ENCODE peak calls at places on chromosomes 11 and 22, in nine cellular contexts. H, W, B, K, L, E, U, Z and V are unnamed samples.

GRCh38 chr11:64120951-64121569 is 44.9 kb downstream of the MACROD1 start:
- DNase-seq in H (no peak), W (peak; percentile 62), B (no peak), K (no peak), L (peak; percentile 42), E (no peak), U (no peak), Z (peak; percentile 63), V (no peak)

GRCh38 chr22:38088723-38089473 is 4.9 kb upstream of the SLC16A8 start:
- DNase-seq in H (no peak), W (no peak), B (no peak), K (no peak), L (no peak), E (no peak), U (no peak), Z (peak; percentile 22), V (no peak)

GRCh38 chr11:118046051-118046963 is 30.6 kb upstream of the TMPRSS4 start:
- DNase-seq in H (peak; percentile 57), W (no peak), B (no peak), K (no peak), L (no peak), E (peak; percentile 21), U (no peak), Z (no peak), V (no peak)

GRCh38 chr11:1917523-1918435 is 1.7 kb upstream of the TNNT3 start:
- DNase-seq in H (no peak), W (no peak), B (no peak), K (no peak), L (peak; percentile 69), E (no peak), U (no peak), Z (no peak), V (no peak)

GRCh38 chr22:18081416-18081815 is 3.6 kb downstream of the PEX26 start:
- DNase-seq in H (no peak), W (no peak), B (no peak), K (no peak), L (no peak), E (no peak), U (no peak), Z (no peak), V (no peak)

GRCh38 chr22:48923165-48923875 is 904.4 kb downstream of the BRD1 start:
- DNase-seq in H (no peak), W (no peak), B (no peak), K (no peak), L (no peak), E (no peak), U (no peak), Z (no peak), V (no peak)

GRCh38 chr22:29635734-29636357 is 32.4 kb downstream of the NF2 start:
- DNase-seq in H (no peak), W (peak; percentile 73), B (peak; percentile 45), K (no peak), L (no peak), E (no peak), U (no peak), Z (peak; percentile 64), V (no peak)

GRCh38 chr11:107078375-107078774 is 60.1 kb upstream of the GUCY1A2 start:
- DNase-seq in H (no peak), W (peak; percentile 18), B (no peak), K (no peak), L (no peak), E (no peak), U (no peak), Z (peak; percentile 21), V (no peak)

GRCh38 chr11:4644233-4644632 is 451 bp downstream of the OR51E1 start:
- DNase-seq in H (no peak), W (no peak), B (no peak), K (no peak), L (no peak), E (no peak), U (no peak), Z (no peak), V (no peak)

GRCh38 chr22:23784215-23784732 is 2.5 kb upstream of the SMARCB1 start:
- DNase-seq in H (no peak), W (peak; percentile 75), B (peak; percentile 76), K (no peak), L (no peak), E (no peak), U (no peak), Z (peak; percentile 76), V (no peak)